ENCODE peak calls at places on chromosomes 13 and 19, in ten cellular contexts. R is A673; W is CD4-positive, CD25-positive, alpha-beta regulatory T cell; S is cardiac muscle cell; O is ovary; C is tibial nerve; A is CD8-positive, alpha-beta memory T cell; M is endodermal cell; T is tibial artery; I is HL-60. J is an unnamed sample.

GRCh38 chr13:80972857-80973478 is 632.0 kb upstream of the SPRY2 start:
- DNase-seq in I (no peak), M (no peak), O (no peak), T (no peak), W (no peak), S (no peak), C (no peak), A (no peak), R (no peak), J (no peak)

GRCh38 chr13:79447741-79448140 is 33.2 kb upstream of the NDFIP2 start:
- DNase-seq in S (no peak), R (peak), I (no peak), T (no peak), W (no peak), M (no peak), C (no peak), A (no peak), O (no peak), J (no peak)

GRCh38 chr13:106355866-106356265 is 179.6 kb downstream of the EFNB2 start:
- DNase-seq in M (no peak), O (no peak), T (no peak), W (no peak), R (no peak), A (no peak), C (no peak), I (no peak), S (no peak), J (no peak)

GRCh38 chr13:94966380-94966779 is 254.0 kb upstream of the SOX21 start:
- DNase-seq in W (no peak), T (no peak), M (no peak), S (no peak), A (no peak), R (no peak), O (no peak), C (no peak), I (no peak), J (no peak)

GRCh38 chr13:96871470-96871869 is 122.8 kb downstream of the OXGR1 start:
- DNase-seq in S (no peak), A (no peak), O (no peak), T (no peak), C (no peak), W (no peak), R (no peak), M (no peak), I (no peak), J (no peak)

GRCh38 chr13:23992722-23993438 is 95.6 kb upstream of the C1QTNF9B start:
- DNase-seq in O (no peak), M (peak), R (no peak), C (no peak), S (no peak), T (no peak), A (no peak), W (no peak), I (no peak), J (no peak)

GRCh38 chr13:73258396-73258795 is 199.6 kb downstream of the KLF5 start:
- DNase-seq in O (no peak), A (no peak), I (no peak), W (no peak), M (no peak), R (no peak), S (peak), C (no peak), T (no peak), J (no peak)

GRCh38 chr19:48689438-48689837 is 6.3 kb upstream of the FUT2 start:
- DNase-seq in C (no peak), W (no peak), A (no peak), M (no peak), T (no peak), O (no peak), S (no peak), I (no peak), R (no peak), J (peak)

GRCh38 chr13:48773531-48774275 is 120.0 kb downstream of the CYSLTR2 start:
- DNase-seq in W (no peak), I (no peak), R (no peak), T (no peak), C (no peak), A (no peak), M (no peak), O (no peak), S (no peak), J (no peak)

GRCh38 chr13:71219671-71220070 is 647.3 kb downstream of the DACH1 start:
- DNase-seq in W (no peak), I (no peak), C (no peak), T (no peak), S (no peak), R (no peak), M (no peak), O (no peak), A (no peak), J (no peak)

GRCh38 chr13:28579334-28579733 is 79.6 kb upstream of the POMP start:
- DNase-seq in O (no peak), C (no peak), A (no peak), S (no peak), T (no peak), M (peak), I (no peak), R (no peak), W (no peak), J (no peak)

GRCh38 chr19:13096968-13097330 is 5.7 kb downstream of the LYL1 start:
- DNase-seq in R (no peak), W (no peak), A (no peak), C (no peak), O (no peak), I (no peak), M (no peak), T (no peak), S (no peak), J (no peak)

GRCh38 chr13:40440990-40441820 is 225.2 kb downstream of the FOXO1 start:
- DNase-seq in T (peak), I (no peak), A (no peak), W (no peak), M (no peak), O (peak), C (peak), R (no peak), S (peak), J (peak)

GRCh38 chr13:79393564-79394249 is 12.3 kb downstream of the RBM26 start:
- DNase-seq in M (peak), W (no peak), I (no peak), A (peak), O (no peak), R (no peak), S (no peak), C (peak), T (no peak), J (no peak)

GRCh38 chr19:16148443-16149045 is 5.1 kb downstream of the HSH2D start:
- DNase-seq in S (no peak), C (no peak), R (no peak), O (no peak), M (no peak), W (no peak), A (no peak), T (no peak), I (no peak), J (no peak)

GRCh38 chr13:60538566-60538965 is 141.5 kb downstream of the TDRD3 start:
- DNase-seq in S (no peak), I (no peak), C (no peak), W (no peak), T (no peak), R (no peak), A (no peak), O (no peak), M (no peak), J (no peak)

GRCh38 chr19:42246143-42246868 is 3.9 kb upstream of the GSK3A start:
- DNase-seq in R (peak), S (peak), A (no peak), W (no peak), I (no peak), C (peak), T (peak), O (peak), M (peak), J (peak)

GRCh38 chr19:12793290-12794195 is 2.3 kb downstream of the JUNB start:
- DNase-seq in C (peak), I (no peak), W (peak), R (peak), S (peak), O (peak), M (peak), A (peak), T (peak), J (peak)

GRCh38 chr19:35868172-35868822 is at the start of gene APLP1:
- DNase-seq in W (peak), A (peak), S (peak), I (no peak), O (peak), C (no peak), T (peak), R (peak), M (peak), J (peak)
- H3K27ac ChIP-seq in W (no peak), A (no peak), S (no peak), I (no peak), O (no peak), C (peak), T (peak), R (peak), M (peak), J (no peak)

GRCh38 chr19:9566729-9567128 is 17.6 kb downstream of the ZNF121 start:
- DNase-seq in C (no peak), O (no peak), I (no peak), S (no peak), R (no peak), A (no peak), T (no peak), W (no peak), M (no peak), J (no peak)

GRCh38 chr19:9565900-9566705 is 18.2 kb downstream of the ZNF121 start:
- DNase-seq in M (no peak), A (no peak), T (no peak), C (no peak), S (peak), W (no peak), O (no peak), I (no peak), R (peak), J (no peak)

GRCh38 chr19:9570255-9570654 is 14.0 kb downstream of the ZNF121 start:
- DNase-seq in I (no peak), S (no peak), W (no peak), R (no peak), C (no peak), A (no peak), T (no peak), M (no peak), O (no peak), J (no peak)
- H3K4me3 ChIP-seq in I (no peak), S (no peak), W (no peak), R (no peak), C (no peak), A (no peak), T (no peak), M (peak), O (no peak), J (no peak)

GRCh38 chr13:46124967-46125933 is 20.4 kb upstream of the CPB2 start:
- DNase-seq in T (no peak), R (peak), A (peak), M (no peak), S (no peak), O (no peak), W (no peak), C (no peak), I (no peak), J (no peak)
- H3K27ac ChIP-seq in T (no peak), R (peak), A (peak), M (no peak), S (no peak), O (no peak), W (peak), C (no peak), I (peak), J (no peak)

GRCh38 chr13:88649855-88650254 is 978.7 kb downstream of the SLITRK5 start:
- DNase-seq in W (no peak), A (no peak), C (no peak), O (no peak), M (no peak), S (no peak), R (no peak), T (no peak), I (no peak), J (no peak)

GRCh38 chr13:88643233-88643632 is 972.1 kb downstream of the SLITRK5 start:
- DNase-seq in M (no peak), W (no peak), A (no peak), R (no peak), C (no peak), T (no peak), S (no peak), I (no peak), O (no peak), J (no peak)

GRCh38 chr13:88651531-88651930 is 980.4 kb downstream of the SLITRK5 start:
- DNase-seq in A (no peak), T (no peak), I (no peak), S (no peak), W (no peak), R (no peak), C (no peak), O (no peak), M (no peak), J (no peak)

DNA sequence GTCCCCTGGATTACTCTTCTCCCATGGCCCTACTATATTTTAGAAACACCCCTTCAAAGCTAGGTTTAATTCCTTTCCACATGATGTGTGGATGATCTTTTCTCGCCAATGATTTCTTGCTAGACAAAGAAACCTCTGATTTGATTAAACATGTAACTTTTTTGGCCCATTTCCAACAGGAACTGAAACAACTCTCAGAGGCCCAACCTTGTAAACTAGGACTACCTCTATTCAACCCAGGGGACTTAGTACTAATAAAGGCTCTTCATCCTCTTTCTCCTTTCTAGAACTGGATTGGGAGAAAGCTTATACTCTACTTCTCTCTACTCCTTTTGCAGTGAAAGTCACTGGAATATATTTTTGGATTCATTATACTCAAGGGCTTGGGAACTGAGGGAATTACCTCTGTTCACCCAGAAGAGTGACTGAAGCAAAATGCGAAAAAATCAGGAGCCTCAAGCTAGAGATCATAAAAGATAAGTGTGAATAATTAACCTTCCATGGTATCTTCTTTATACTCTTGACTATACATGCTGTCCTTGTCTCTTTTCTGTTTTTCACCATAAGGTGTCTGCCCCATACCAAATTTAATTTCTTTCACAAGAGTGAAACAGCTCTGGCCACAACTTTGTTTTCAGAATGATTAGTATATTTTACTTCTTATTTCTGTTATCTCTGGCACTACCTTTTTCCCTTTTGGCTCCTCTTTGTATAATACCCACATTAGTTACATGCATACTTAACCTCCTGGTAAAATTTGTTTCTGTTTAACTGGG is 977.6 kb downstream of the SLITRK5 start:
- DNase-seq in M (no peak), I (no peak), S (no peak), R (no peak), W (no peak), A (no peak), O (no peak), C (no peak), T (no peak), J (no peak)
- H3K4me3 ChIP-seq in M (no peak), I (no peak), S (no peak), R (no peak), W (no peak), A (no peak), O (no peak), C (no peak), T (no peak), J (no peak)

J was measured in pancreas.